ENCODE peak calls at places on chromosomes 4 and X, in six cellular contexts. F is ovary; Y is GM12891; B is activated CD8-positive, alpha-beta memory T cell treated with anti-CD3 and anti-CD28 coated beads for 48 hours; N is activated CD4-positive, alpha-beta T cell treated with anti-CD3 and anti-CD28 coated beads, Interleukin-2, amount 10 ng/mL, durations not matched to agents 7 days and 5 days; D is NCI-H460. C is an unnamed sample.

GRCh38 chrX:69153060-69153730 is 12.1 kb downstream of the PJA1 start:
- DNase-seq in F (peak; percentile 37), Y (no peak), N (no peak), B (no peak), D (no peak), C (peak; percentile 57)

GRCh38 chrX:44431206-44431605 is 87.7 kb upstream of the EFHC2 start:
- DNase-seq in Y (no peak), B (no peak), N (no peak), F (no peak), D (no peak), C (peak; percentile 4)

GRCh38 chr4:78788005-78788889 is 12.1 kb downstream of the BMP2K start:
- DNase-seq in B (no peak), Y (no peak), N (no peak), F (no peak), D (no peak), C (no peak)

GRCh38 chrX:153441296-153441695 is 4.6 kb downstream of the TREX2 start:
- DNase-seq in Y (no peak), B (no peak), F (no peak), D (no peak), N (no peak), C (no peak)

GRCh38 chrX:23662187-23662586 is 5.1 kb upstream of the PRDX4 start:
- DNase-seq in F (no peak), B (no peak), N (peak; percentile 9), D (no peak), Y (no peak), C (no peak)

GRCh38 chr4:170705907-170706306 is 616.2 kb upstream of the AADAT start:
- DNase-seq in F (no peak), N (no peak), Y (no peak), D (no peak), B (no peak), C (no peak)

GRCh38 chrX:41184312-41184711 is 99.1 kb downstream of the USP9X start:
- DNase-seq in Y (no peak), D (no peak), B (no peak), F (no peak), N (peak; percentile 13), C (no peak)

GRCh38 chr4:90960840-90961239 is 833.6 kb downstream of the CCSER1 start:
- DNase-seq in D (no peak), Y (no peak), N (no peak), F (no peak), B (no peak), C (no peak)

GRCh38 chr4:183905081-183905592 is at the start of gene STOX2:
- DNase-seq in B (no peak), Y (peak; percentile 28), D (peak; percentile 42), N (peak; percentile 8), F (peak; percentile 68), C (peak; percentile 6)

GRCh38 chr4:101795704-101796103 is 5.2 kb downstream of the BANK1 start:
- DNase-seq in B (no peak), N (no peak), F (no peak), D (no peak), Y (no peak), C (no peak)

GRCh38 chr4:19329631-19330030 is 922.1 kb upstream of the SLIT2 start:
- DNase-seq in F (no peak), B (no peak), Y (no peak), N (no peak), D (no peak), C (peak; percentile 80)

GRCh38 chr4:98653890-98654867 is 4.2 kb downstream of the TSPAN5 start:
- DNase-seq in Y (no peak), B (no peak), F (peak; percentile 53), D (no peak), N (no peak), C (peak; percentile 95)

GRCh38 chr4:54322817-54323417 is 93.8 kb downstream of the PDGFRA start:
- DNase-seq in B (peak; percentile 5), D (peak; percentile 52), Y (peak; percentile 58), F (peak; percentile 69), N (peak; percentile 59), C (peak; percentile 54)

GRCh38 chr4:159227984-159228383 is 125.1 kb downstream of the RAPGEF2 start:
- DNase-seq in D (peak; percentile 53), B (no peak), Y (no peak), N (no peak), F (peak; percentile 58), C (peak; percentile 81)

GRCh38 chrX:152896450-152896849 is 1.4 kb upstream of the ZNF185 start:
- DNase-seq in Y (no peak), F (no peak), D (no peak), N (no peak), B (no peak), C (no peak)

GRCh38 chrX:68079961-68080360 is 353.3 kb downstream of the OPHN1 start:
- DNase-seq in B (no peak), F (no peak), D (no peak), N (no peak), Y (no peak), C (peak; percentile 59)

GRCh38 chrX:16785247-16786138 is 773 bp upstream of the TXLNG start:
- DNase-seq in F (peak; percentile 33), N (peak; percentile 6), D (no peak), Y (no peak), B (peak; percentile 4), C (no peak)

C was measured in AG10803.